ENCODE peak calls at places on chromosomes 4 and X, in six cellular contexts. G, C, O, A, J and F are unnamed samples.

GRCh38 chrX:145881175-145881867 is 63.7 kb downstream of the SLITRK2 start:
- DNase-seq in C (no peak), J (no peak), G (no peak), O (no peak), A (no peak), F (no peak)

GRCh38 chrX:10507181-10507580 is 113.2 kb downstream of the MID1 start:
- DNase-seq in G (no peak), C (no peak), A (peak; percentile 16), J (no peak), O (peak; percentile 58), F (no peak)

GRCh38 chr4:24703298-24703697 is 92.1 kb upstream of the SOD3 start:
- DNase-seq in C (no peak), G (no peak), J (no peak), A (no peak), O (no peak), F (no peak)

GRCh38 chr4:13266687-13267086 is 217.5 kb downstream of the RAB28 start:
- DNase-seq in J (no peak), C (no peak), G (no peak), O (no peak), A (no peak), F (no peak)

GRCh38 chrX:8607326-8607725 is 124.6 kb downstream of the ANOS1 start:
- DNase-seq in J (no peak), G (no peak), O (peak; percentile 61), A (no peak), C (peak; percentile 0), F (no peak)

GRCh38 chrX:56766554-56767412 is 37.7 kb downstream of the NBDY start:
- DNase-seq in G (peak; percentile 24), J (no peak), C (peak; percentile 68), A (peak; percentile 39), O (no peak), F (peak; percentile 68)

GRCh38 chrX:52363247-52363883 is 5.5 kb upstream of the XAGE2 start:
- DNase-seq in J (no peak), O (no peak), A (peak; percentile 5), G (no peak), C (peak; percentile 10), F (no peak)

GRCh38 chr4:128244379-128244778 is 43.2 kb downstream of the PGRMC2 start:
- DNase-seq in O (no peak), J (no peak), G (no peak), A (peak; percentile 75), C (peak; percentile 75), F (no peak)

GRCh38 chr4:110163327-110164070 is 34.9 kb downstream of the ELOVL6 start:
- DNase-seq in A (peak; percentile 88), J (peak; percentile 56), C (peak; percentile 92), O (peak; percentile 44), G (no peak), F (no peak)

GRCh38 chr4:101366331-101366730 is 19.0 kb upstream of the PPP3CA start:
- DNase-seq in G (no peak), J (no peak), O (no peak), C (peak; percentile 38), A (peak; percentile 54), F (no peak)

GRCh38 chr4:213971-214370 is 89.7 kb downstream of the ZNF718 start:
- DNase-seq in J (no peak), G (no peak), C (no peak), A (no peak), O (peak; percentile 52), F (no peak)

GRCh38 chrX:25648790-25649189 is 489.4 kb upstream of the MAGEB18 start:
- DNase-seq in J (no peak), O (no peak), C (no peak), G (no peak), A (no peak), F (no peak)

GRCh38 chrX:25646156-25646555 is 492.0 kb upstream of the MAGEB18 start:
- DNase-seq in A (no peak), J (no peak), C (no peak), G (no peak), O (no peak), F (no peak)

DNA sequence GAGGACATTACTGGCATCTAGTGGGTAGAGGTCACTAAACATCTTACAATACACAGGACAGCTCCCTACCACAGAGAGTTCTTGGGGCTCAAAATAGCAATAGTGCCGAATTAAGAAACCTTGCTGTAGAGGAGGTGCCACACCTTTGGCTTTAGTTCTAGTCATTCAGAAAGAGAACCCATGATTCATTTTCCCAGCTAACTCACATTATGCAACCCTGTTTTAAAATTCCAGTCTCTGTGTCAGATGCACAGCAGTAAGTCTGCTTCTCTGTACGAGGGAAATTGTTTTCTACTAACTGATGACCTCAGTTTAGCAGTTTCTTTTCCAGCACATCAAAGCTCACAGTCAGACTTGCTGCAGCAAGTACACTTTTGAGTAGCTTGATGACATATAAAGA is 487.9 kb upstream of the MAGEB18 start:
- DNase-seq in O (peak; percentile 0), J (no peak), A (no peak), G (no peak), C (no peak), F (no peak)
- H3K4me3 ChIP-seq in O (no peak overlapping the region), J (no peak overlapping the region), A (no peak overlapping the region), G (no peak overlapping the region), C (no peak overlapping the region), F (no peak overlapping the region)

GRCh38 chr4:76300012-76300411 is 6.5 kb upstream of the STBD1 start:
- DNase-seq in A (no peak), G (no peak), O (no peak), J (no peak), C (no peak), F (no peak)
- H3K27ac ChIP-seq in A (no peak overlapping the region), G (no peak overlapping the region), O (no peak overlapping the region), J (no peak overlapping the region), C (no peak overlapping the region), F (no peak overlapping the region)

DNA sequence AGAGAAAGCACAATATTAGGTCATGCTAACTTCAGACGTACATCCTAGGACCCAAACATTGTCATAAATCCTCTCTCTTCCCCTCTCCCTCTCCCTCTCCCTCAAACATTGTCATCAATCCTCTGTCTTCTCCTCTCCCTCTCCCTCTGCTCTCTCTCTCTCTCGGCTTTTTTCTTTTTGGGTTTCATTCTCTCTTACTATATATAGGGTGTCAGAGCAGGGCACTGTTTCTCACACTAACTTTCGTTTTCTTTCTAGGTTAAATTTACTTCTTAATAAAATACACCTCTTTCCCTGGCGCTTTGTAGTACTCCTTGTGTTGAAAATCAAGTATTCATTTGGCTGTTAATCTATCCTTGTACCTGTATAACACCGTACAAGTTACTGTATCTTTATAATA is 37.0 kb upstream of the HERC5 start:
- DNase-seq in J (no peak), C (no peak), O (no peak), G (peak; percentile 53), A (no peak), F (no peak)
- H3K9ac ChIP-seq in J (no peak overlapping the region), C (no peak overlapping the region), O (no peak overlapping the region), G (no peak overlapping the region), A (no peak overlapping the region), F (no peak overlapping the region)

DNA sequence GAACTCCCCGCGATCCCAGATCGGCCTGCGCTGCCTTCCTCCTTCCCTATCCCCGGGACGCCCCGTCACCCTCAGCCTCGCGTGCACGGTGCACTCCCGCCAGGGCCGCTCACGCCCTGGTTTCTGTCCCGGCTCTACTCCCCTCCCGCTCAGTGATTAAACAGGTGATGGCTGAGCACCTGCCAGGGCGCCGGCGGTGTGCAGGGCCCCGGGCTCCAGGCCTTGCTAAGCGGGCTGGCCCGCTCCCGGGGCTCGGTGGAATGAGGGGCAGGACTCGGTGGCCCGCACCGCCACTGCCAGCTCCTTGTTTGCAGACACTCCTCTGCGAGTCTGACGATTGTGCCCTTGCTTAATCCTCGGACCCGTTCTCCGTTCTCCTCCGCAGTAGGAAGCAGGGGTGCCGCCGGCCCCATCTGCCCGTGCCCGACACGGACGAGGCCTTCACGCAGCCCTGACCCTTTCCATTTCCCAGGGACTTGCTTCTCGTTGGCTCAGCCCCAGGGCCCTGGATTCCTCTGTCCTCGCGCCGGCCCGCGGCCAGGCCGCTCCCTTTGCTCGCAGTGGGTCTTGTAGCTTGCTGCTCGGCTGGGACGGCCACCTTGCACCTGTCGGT is 143.5 kb downstream of the TRIML1 start:
- DNase-seq in A (no peak), J (no peak), C (no peak), O (no peak), G (no peak), F (no peak)
- H3K4me3 ChIP-seq in A (no peak overlapping the region), J (no peak overlapping the region), C (no peak overlapping the region), O (no peak overlapping the region), G (no peak overlapping the region), F (no peak overlapping the region)